ENCODE peak calls at places on chromosomes 6 and 20, in eight cellular contexts. Z is adrenal gland; J is activated CD4-positive, CD25-positive, alpha-beta regulatory T cell; Q is B cell; O is D341Med; Y is HFFc6; C is psoas muscle; M is T-helper 17 cell. V is an unnamed sample.

GRCh38 chr6:111291860-111292259 is 191.2 kb downstream of the REV3L start:
- DNase-seq in Z (no peak), J (no peak), Q (no peak), O (no peak), Y (no peak), C (no peak), M (no peak), V (no peak)

GRCh38 chr20:24580006-24580405 is 110.6 kb downstream of the SYNDIG1 start:
- DNase-seq in Z (no peak), J (no peak), Q (no peak), O (no peak), Y (no peak), C (no peak), M (no peak), V (no peak)

GRCh38 chr6:37732688-37733087 is 35.0 kb upstream of the MDGA1 start:
- DNase-seq in Z (no peak), J (no peak), Q (no peak), O (no peak), Y (no peak), C (no peak), M (no peak), V (no peak)

GRCh38 chr6:111850288-111850937 is 22.8 kb downstream of the FYN start:
- DNase-seq in Z (no peak), J (no peak), Q (no peak), O (no peak), Y (no peak), C (no peak), M (no peak), V (no peak)

GRCh38 chr20:16708590-16708989 is 21.2 kb upstream of the SNRPB2 start:
- DNase-seq in Z (no peak), J (no peak), Q (no peak), O (no peak), Y (no peak), C (no peak), M (no peak), V (no peak)

GRCh38 chr20:62066339-62066982 is 780 bp upstream of the TAF4 start:
- DNase-seq in Z (peak), J (no peak), Q (no peak), O (peak), Y (no peak), C (peak), M (no peak), V (peak)

GRCh38 chr20:21251278-21251677 is 51.9 kb upstream of the XRN2 start:
- DNase-seq in Z (no peak), J (no peak), Q (no peak), O (no peak), Y (no peak), C (no peak), M (no peak), V (no peak)

GRCh38 chr20:20414640-20415274 is 46.9 kb downstream of the INSM1 start:
- DNase-seq in Z (no peak), J (no peak), Q (no peak), O (no peak), Y (no peak), C (no peak), M (no peak), V (no peak)

GRCh38 chr20:45053441-45054351 is 47.2 kb downstream of the KCNS1 start:
- DNase-seq in Z (no peak), J (no peak), Q (no peak), O (no peak), Y (no peak), C (no peak), M (no peak), V (no peak)

GRCh38 chr6:10510592-10511367 is 10.4 kb upstream of the GCNT2 start:
- DNase-seq in Z (peak), J (peak), Q (peak), O (peak), Y (peak), C (peak), M (no peak), V (no peak)